ENCODE peak calls at places on chromosomes 16 and 17, in eight cellular contexts. One of them, this sample, is unnamed.

GRCh38 chr16:59392911-59393310 is 658.8 kb upstream of the GOT2 start:
- DNase-seq in BJ: no peak
- DNase-seq in astrocyte of the spinal cord: peak; percentile 14
- DNase-seq in GM20000: no peak
- DNase-seq in endothelial cell: no peak
- DNase-seq in A549: no peak
- DNase-seq in astrocyte: peak; percentile 80
- DNase-seq in gastrocnemius medialis: no peak
- DNase-seq in this sample: no peak

GRCh38 chr17:2011421-2012371 is 13.4 kb downstream of the RTN4RL1 start:
- DNase-seq in endothelial cell: no peak
- DNase-seq in BJ: no peak
- DNase-seq in gastrocnemius medialis: no peak
- DNase-seq in astrocyte of the spinal cord: peak; percentile 66
- DNase-seq in A549: no peak
- DNase-seq in astrocyte: peak; percentile 45
- DNase-seq in GM20000: no peak
- DNase-seq in this sample: no peak

GRCh38 chr17:31549525-31550388 is 158.3 kb downstream of the RAB11FIP4 start:
- DNase-seq in A549: peak; percentile 95
- DNase-seq in GM20000: peak; percentile 97
- DNase-seq in endothelial cell: peak; percentile 91
- DNase-seq in astrocyte: peak; percentile 77
- DNase-seq in BJ: peak; percentile 62
- DNase-seq in gastrocnemius medialis: peak; percentile 85
- DNase-seq in astrocyte of the spinal cord: peak; percentile 93
- DNase-seq in this sample: peak; percentile 93

GRCh38 chr17:46935658-46936266 is 12.8 kb downstream of the GOSR2 start:
- DNase-seq in gastrocnemius medialis: no peak
- DNase-seq in BJ: no peak
- DNase-seq in endothelial cell: no peak
- DNase-seq in astrocyte: peak; percentile 25
- DNase-seq in A549: no peak
- DNase-seq in astrocyte of the spinal cord: no peak
- DNase-seq in GM20000: no peak
- DNase-seq in this sample: no peak

GRCh38 chr16:53565300-53565699 is 62.3 kb upstream of the AKTIP start:
- DNase-seq in astrocyte: no peak
- DNase-seq in A549: no peak
- DNase-seq in endothelial cell: no peak
- DNase-seq in gastrocnemius medialis: no peak
- DNase-seq in BJ: no peak
- DNase-seq in GM20000: no peak
- DNase-seq in astrocyte of the spinal cord: no peak
- DNase-seq in this sample: no peak

GRCh38 chr16:56343661-56344517 is 81.5 kb downstream of the AMFR start:
- DNase-seq in BJ: no peak
- DNase-seq in endothelial cell: no peak
- DNase-seq in gastrocnemius medialis: no peak
- DNase-seq in A549: peak; percentile 33
- DNase-seq in GM20000: no peak
- DNase-seq in astrocyte of the spinal cord: no peak
- DNase-seq in astrocyte: no peak
- DNase-seq in this sample: no peak

GRCh38 chr17:73683788-73684582 is 39.7 kb upstream of the SDK2 start:
- DNase-seq in GM20000: no peak
- DNase-seq in endothelial cell: no peak
- DNase-seq in gastrocnemius medialis: no peak
- DNase-seq in astrocyte of the spinal cord: no peak
- DNase-seq in A549: no peak
- DNase-seq in BJ: no peak
- DNase-seq in astrocyte: no peak
- DNase-seq in this sample: no peak

GRCh38 chr17:48048321-48049140 is at the start of gene NFE2L1:
- DNase-seq in gastrocnemius medialis: peak; percentile 96
- DNase-seq in astrocyte: peak; percentile 84
- DNase-seq in endothelial cell: peak; percentile 82
- DNase-seq in astrocyte of the spinal cord: peak; percentile 93
- DNase-seq in BJ: no peak
- DNase-seq in A549: peak; percentile 97
- DNase-seq in GM20000: peak; percentile 76
- DNase-seq in this sample: peak; percentile 76

GRCh38 chr17:385195-385835 is 32.7 kb upstream of the RPH3AL start:
- DNase-seq in BJ: no peak
- DNase-seq in astrocyte of the spinal cord: no peak
- DNase-seq in endothelial cell: peak; percentile 50
- DNase-seq in astrocyte: no peak
- DNase-seq in GM20000: peak; percentile 56
- DNase-seq in gastrocnemius medialis: no peak
- DNase-seq in A549: peak; percentile 56
- DNase-seq in this sample: no peak

GRCh38 chr17:280901-281300 is 71.7 kb downstream of the RPH3AL start:
- DNase-seq in astrocyte of the spinal cord: no peak
- DNase-seq in A549: no peak
- DNase-seq in astrocyte: no peak
- DNase-seq in endothelial cell: no peak
- DNase-seq in gastrocnemius medialis: no peak
- DNase-seq in GM20000: no peak
- DNase-seq in BJ: no peak
- DNase-seq in this sample: no peak

GRCh38 chr16:84423416-84423837 is 55.1 kb downstream of the ATP2C2 start:
- DNase-seq in gastrocnemius medialis: no peak
- DNase-seq in astrocyte of the spinal cord: peak; percentile 22
- DNase-seq in BJ: no peak
- DNase-seq in astrocyte: peak; percentile 23
- DNase-seq in endothelial cell: no peak
- DNase-seq in A549: peak; percentile 80
- DNase-seq in GM20000: peak; percentile 32
- DNase-seq in this sample: peak; percentile 34

GRCh38 chr16:20899503-20900298 is 457 bp downstream of the DCUN1D3 start:
- DNase-seq in gastrocnemius medialis: no peak
- DNase-seq in BJ: no peak
- DNase-seq in endothelial cell: peak; percentile 7
- DNase-seq in GM20000: peak; percentile 50
- DNase-seq in astrocyte of the spinal cord: peak; percentile 36
- DNase-seq in astrocyte: no peak
- DNase-seq in A549: peak; percentile 36
- DNase-seq in this sample: peak; percentile 44

GRCh38 chr16:794853-795466 is 5.6 kb downstream of the GNG13 start:
- DNase-seq in BJ: no peak
- DNase-seq in astrocyte: no peak
- DNase-seq in GM20000: no peak
- DNase-seq in astrocyte of the spinal cord: no peak
- DNase-seq in A549: peak; percentile 75
- DNase-seq in endothelial cell: no peak
- DNase-seq in gastrocnemius medialis: no peak
- DNase-seq in this sample: no peak

GRCh38 chr17:59399914-59400313 is 68.5 kb downstream of the YPEL2 start:
- DNase-seq in GM20000: no peak
- DNase-seq in endothelial cell: no peak
- DNase-seq in astrocyte: no peak
- DNase-seq in A549: no peak
- DNase-seq in gastrocnemius medialis: no peak
- DNase-seq in astrocyte of the spinal cord: no peak
- DNase-seq in BJ: no peak
- DNase-seq in this sample: no peak

GRCh38 chr17:38943607-38944006 is 18.2 kb downstream of the LASP1NB start:
- DNase-seq in astrocyte of the spinal cord: no peak
- DNase-seq in endothelial cell: no peak
- DNase-seq in GM20000: no peak
- DNase-seq in A549: no peak
- DNase-seq in astrocyte: no peak
- DNase-seq in BJ: no peak
- DNase-seq in gastrocnemius medialis: no peak
- DNase-seq in this sample: no peak

GRCh38 chr16:85778873-85779272 is 20.5 kb downstream of the EMC8 start:
- DNase-seq in astrocyte: no peak
- DNase-seq in astrocyte of the spinal cord: no peak
- DNase-seq in endothelial cell: no peak
- DNase-seq in A549: no peak
- DNase-seq in BJ: no peak
- DNase-seq in GM20000: no peak
- DNase-seq in gastrocnemius medialis: no peak
- DNase-seq in this sample: no peak

GRCh38 chr17:1484586-1485310 is 7.7 kb downstream of the MYO1C start:
- DNase-seq in BJ: no peak
- DNase-seq in A549: peak; percentile 75
- DNase-seq in endothelial cell: peak; percentile 41
- DNase-seq in astrocyte: no peak
- DNase-seq in astrocyte of the spinal cord: peak; percentile 29
- DNase-seq in gastrocnemius medialis: peak; percentile 56
- DNase-seq in GM20000: peak; percentile 87
- DNase-seq in this sample: peak; percentile 78

GRCh38 chr17:66535611-66536010 is 233.2 kb downstream of the PRKCA start:
- DNase-seq in gastrocnemius medialis: no peak
- DNase-seq in A549: no peak
- DNase-seq in astrocyte: no peak
- DNase-seq in GM20000: no peak
- DNase-seq in endothelial cell: no peak
- DNase-seq in BJ: no peak
- DNase-seq in astrocyte of the spinal cord: no peak
- DNase-seq in this sample: no peak

GRCh38 chr17:68057531-68057952 is 22.0 kb downstream of the KPNA2 start:
- DNase-seq in astrocyte: no peak
- DNase-seq in endothelial cell: peak; percentile 29
- DNase-seq in A549: peak; percentile 66
- DNase-seq in astrocyte of the spinal cord: peak; percentile 29
- DNase-seq in GM20000: no peak
- DNase-seq in gastrocnemius medialis: no peak
- DNase-seq in BJ: no peak
- DNase-seq in this sample: no peak
- TF ChIP-seq CTCF in astrocyte: peak; percentile 38
- TF ChIP-seq CTCF in endothelial cell: no peak
- TF ChIP-seq CTCF in A549: peak; percentile 67
- TF ChIP-seq CTCF in astrocyte of the spinal cord: peak; percentile 56
- TF ChIP-seq CTCF in GM20000: peak; percentile 14
- TF ChIP-seq CTCF in gastrocnemius medialis: no peak
- TF ChIP-seq CTCF in BJ: peak; percentile 57
- TF ChIP-seq CTCF in this sample: peak; percentile 17

GRCh38 chr17:32780721-32781120 is 96.2 kb downstream of the MYO1D start:
- DNase-seq in A549: no peak
- DNase-seq in endothelial cell: no peak
- DNase-seq in astrocyte: no peak
- DNase-seq in GM20000: no peak
- DNase-seq in BJ: no peak
- DNase-seq in astrocyte of the spinal cord: no peak
- DNase-seq in gastrocnemius medialis: no peak
- DNase-seq in this sample: no peak
- TF ChIP-seq CTCF in A549: no peak
- TF ChIP-seq CTCF in endothelial cell: no peak
- TF ChIP-seq CTCF in astrocyte: no peak
- TF ChIP-seq CTCF in GM20000: no peak
- TF ChIP-seq CTCF in BJ: no peak
- TF ChIP-seq CTCF in astrocyte of the spinal cord: no peak
- TF ChIP-seq CTCF in gastrocnemius medialis: no peak
- TF ChIP-seq CTCF in this sample: no peak

DNA sequence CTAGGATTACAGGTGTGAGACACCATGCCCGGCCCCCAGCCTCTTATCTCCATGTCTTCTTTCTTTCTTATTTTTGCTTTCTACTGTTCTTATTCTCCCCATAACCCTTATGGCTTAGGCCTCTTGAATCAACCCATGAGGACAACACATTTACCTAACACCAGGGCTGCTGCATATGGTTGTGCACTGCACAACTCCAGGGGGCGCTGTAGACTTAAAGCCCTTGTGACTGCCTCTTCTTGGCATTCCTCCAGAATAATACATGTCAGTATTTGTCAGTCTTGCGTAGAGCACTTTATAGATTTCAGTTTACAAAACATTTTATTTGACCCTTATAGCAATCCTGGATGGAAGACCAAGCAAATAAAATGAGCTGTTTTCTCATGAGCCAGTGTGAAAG is 225.0 kb upstream of the SALL1 start:
- DNase-seq in gastrocnemius medialis: no peak
- DNase-seq in astrocyte of the spinal cord: no peak
- DNase-seq in A549: peak; percentile 8
- DNase-seq in BJ: no peak
- DNase-seq in astrocyte: no peak
- DNase-seq in GM20000: no peak
- DNase-seq in endothelial cell: no peak
- DNase-seq in this sample: no peak
- TF ChIP-seq CTCF in gastrocnemius medialis: no peak
- TF ChIP-seq CTCF in astrocyte of the spinal cord: no peak
- TF ChIP-seq CTCF in A549: peak; percentile 7
- TF ChIP-seq CTCF in BJ: no peak
- TF ChIP-seq CTCF in astrocyte: no peak
- TF ChIP-seq CTCF in GM20000: no peak
- TF ChIP-seq CTCF in endothelial cell: no peak
- TF ChIP-seq CTCF in this sample: no peak

GRCh38 chr17:74770498-74771318 is 5.4 kb downstream of the NAT9 start:
- DNase-seq in GM20000: peak; percentile 76
- DNase-seq in astrocyte: no peak
- DNase-seq in astrocyte of the spinal cord: peak; percentile 51
- DNase-seq in gastrocnemius medialis: peak; percentile 63
- DNase-seq in A549: peak; percentile 77
- DNase-seq in endothelial cell: peak; percentile 63
- DNase-seq in BJ: no peak
- DNase-seq in this sample: peak; percentile 75

GRCh38 chr17:74768069-74768762 is 7.9 kb downstream of the NAT9 start:
- DNase-seq in endothelial cell: no peak
- DNase-seq in gastrocnemius medialis: peak; percentile 81
- DNase-seq in astrocyte: peak; percentile 61
- DNase-seq in astrocyte of the spinal cord: peak; percentile 68
- DNase-seq in BJ: no peak
- DNase-seq in A549: no peak
- DNase-seq in GM20000: no peak
- DNase-seq in this sample: no peak

GRCh38 chr17:74768763-74769114 is 7.4 kb downstream of the NAT9 start:
- DNase-seq in BJ: no peak
- DNase-seq in A549: no peak
- DNase-seq in astrocyte of the spinal cord: no peak
- DNase-seq in gastrocnemius medialis: no peak
- DNase-seq in astrocyte: no peak
- DNase-seq in endothelial cell: no peak
- DNase-seq in GM20000: no peak
- DNase-seq in this sample: no peak

GRCh38 chr17:74769856-74770497 is 6.2 kb downstream of the NAT9 start:
- DNase-seq in astrocyte of the spinal cord: no peak
- DNase-seq in endothelial cell: no peak
- DNase-seq in GM20000: no peak
- DNase-seq in astrocyte: no peak
- DNase-seq in gastrocnemius medialis: no peak
- DNase-seq in BJ: no peak
- DNase-seq in A549: no peak
- DNase-seq in this sample: no peak

DNA sequence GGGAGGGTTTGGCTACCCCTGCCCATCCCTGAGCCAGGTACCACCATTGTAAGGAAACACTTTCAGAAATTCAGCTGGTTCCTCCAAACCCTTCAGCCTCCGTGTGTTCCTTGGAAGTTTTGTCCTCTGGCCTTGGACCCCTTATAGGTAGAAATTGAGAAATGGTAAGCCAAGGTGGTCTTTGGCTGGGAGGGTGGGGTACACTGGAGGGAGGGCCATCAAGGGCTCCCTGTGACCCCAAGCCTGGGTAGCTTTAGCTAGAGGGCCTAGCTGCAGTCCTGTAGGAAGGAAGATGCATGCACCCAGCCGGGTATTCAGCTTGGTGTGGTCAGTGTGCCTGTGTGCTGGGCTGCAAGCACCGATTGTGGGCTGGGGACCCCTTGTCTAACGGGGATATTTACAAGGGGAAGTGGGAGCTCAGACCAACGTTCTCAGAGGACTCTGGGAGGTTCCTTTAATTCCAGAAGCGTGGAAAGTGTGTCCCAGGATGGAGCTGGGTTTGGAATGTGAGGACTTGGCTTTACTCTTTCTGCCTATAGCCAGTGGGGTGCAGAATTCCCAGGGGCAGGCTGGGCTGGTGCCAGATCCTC is 6.8 kb downstream of the NAT9 start:
- DNase-seq in astrocyte of the spinal cord: no peak
- DNase-seq in endothelial cell: no peak
- DNase-seq in GM20000: no peak
- DNase-seq in gastrocnemius medialis: no peak
- DNase-seq in BJ: no peak
- DNase-seq in A549: no peak
- DNase-seq in astrocyte: no peak
- DNase-seq in this sample: no peak
- TF ChIP-seq CTCF in astrocyte of the spinal cord: no peak
- TF ChIP-seq CTCF in endothelial cell: no peak
- TF ChIP-seq CTCF in GM20000: no peak
- TF ChIP-seq CTCF in gastrocnemius medialis: no peak
- TF ChIP-seq CTCF in BJ: no peak
- TF ChIP-seq CTCF in A549: no peak
- TF ChIP-seq CTCF in astrocyte: no peak
- TF ChIP-seq CTCF in this sample: no peak

This sample was measured in GM10248.